ENCODE peak calls at places on chromosomes 5 and 9, in eight cellular contexts. P is bronchial epithelial cell, Y is kidney epithelial cell, X is GM12878, G is mesenchymal stem cell, E is body of pancreas, C is PC-9, A is AG04450. V is an unnamed sample. For H3K27me3, the result is how much of the 10 kb centered on the place peaks cover.

GRCh38 chr5:154242442-154242841 is 51.9 kb downstream of the GALNT10 start:
- DNase-seq in P (no peak), Y (no peak), X (no peak), G (no peak), E (no peak), C (no peak), A (no peak), V (no peak)

GRCh38 chr5:132227485-132228240 is at the start of gene P4HA2:
- DNase-seq in P (peak), Y (no peak), X (no peak), G (peak), E (peak), C (peak), A (no peak), V (peak)

GRCh38 chr9:70587143-70587710 is 172.8 kb upstream of the KLF9 start:
- DNase-seq in P (peak), Y (no peak), X (no peak), G (peak), E (no peak), C (no peak), A (no peak), V (no peak)

GRCh38 chr9:84254972-84255371 is 85.6 kb downstream of the SLC28A3 start:
- DNase-seq in P (peak), Y (no peak), X (no peak), G (no peak), E (no peak), C (peak), A (no peak), V (no peak)

GRCh38 chr9:129836342-129837007 is 1.2 kb downstream of the USP20 start:
- DNase-seq in P (no peak), Y (no peak), X (no peak), G (no peak), E (no peak), C (no peak), A (no peak), V (no peak)

GRCh38 chr9:112288029-112288428 is 45.4 kb downstream of the PTBP3 start:
- DNase-seq in P (no peak), Y (no peak), X (no peak), G (no peak), E (no peak), C (no peak), A (no peak), V (no peak)

GRCh38 chr5:114473541-114473940 is 111.7 kb downstream of the KCNN2 start:
- DNase-seq in P (no peak), Y (no peak), X (no peak), G (no peak), E (peak), C (no peak), A (no peak), V (no peak)

GRCh38 chr9:88418025-88418424 is 29.8 kb downstream of the SPIN1 start:
- DNase-seq in P (no peak), Y (no peak), X (no peak), G (peak), E (no peak), C (no peak), A (no peak), V (no peak)

GRCh38 chr5:27011274-27011673 is 27.1 kb downstream of the CDH9 start:
- DNase-seq in P (no peak), Y (no peak), X (no peak), G (peak), E (no peak), C (no peak), A (no peak), V (no peak)

GRCh38 chr9:35908484-35909125 is 685 bp upstream of the SPAAR start:
- DNase-seq in P (no peak), Y (no peak), X (no peak), G (no peak), E (no peak), C (no peak), A (no peak), V (no peak)

GRCh38 chr5:7686794-7687193 is 164.1 kb downstream of the CFAP90 start:
- DNase-seq in P (no peak), Y (no peak), X (no peak), G (no peak), E (no peak), C (no peak), A (no peak), V (no peak)

GRCh38 chr9:119375892-119376291 is 6.7 kb upstream of the BRINP1 start:
- DNase-seq in P (peak), Y (no peak), X (no peak), G (peak), E (no peak), C (peak), A (no peak), V (no peak)

GRCh38 chr9:76419782-76420380 is 25.7 kb upstream of the RFK start:
- DNase-seq in P (peak), Y (no peak), X (no peak), G (peak), E (peak), C (no peak), A (no peak), V (peak)

GRCh38 chr5:159101689-159102088 is 2.0 kb upstream of the EBF1 start:
- DNase-seq in P (no peak), Y (no peak), X (no peak), G (no peak), E (no peak), C (no peak), A (no peak), V (no peak)

GRCh38 chr9:128105538-128106175 is 21.9 kb downstream of the PTGES2 start:
- DNase-seq in P (no peak), Y (no peak), X (no peak), G (no peak), E (no peak), C (no peak), A (no peak), V (no peak)

GRCh38 chr5:149895416-149896345 is 48.9 kb downstream of the PDE6A start:
- DNase-seq in P (peak), Y (no peak), X (no peak), G (peak), E (no peak), C (no peak), A (no peak), V (no peak)

GRCh38 chr5:36744678-36745659 is 131.6 kb upstream of the NIPBL start:
- DNase-seq in P (peak), Y (peak), X (no peak), G (peak), E (peak), C (peak), A (peak), V (peak)

GRCh38 chr9:101566904-101567724 is 27.7 kb downstream of the PPP3R2 start:
- DNase-seq in P (peak), Y (no peak), X (no peak), G (peak), E (peak), C (no peak), A (no peak), V (no peak)

GRCh38 chr5:68169898-68170297 is 45.7 kb upstream of the PIK3R1 start:
- DNase-seq in P (no peak), Y (no peak), X (no peak), G (peak), E (no peak), C (no peak), A (no peak), V (no peak)

GRCh38 chr5:161548472-161549094 is 2.1 kb upstream of the GABRB2 start:
- DNase-seq in P (no peak), Y (no peak), X (no peak), G (no peak), E (peak), C (no peak), A (no peak), V (peak)

GRCh38 chr5:161544350-161544765 is 2.2 kb downstream of the GABRB2 start:
- DNase-seq in P (peak), Y (no peak), X (no peak), G (peak), E (peak), C (peak), A (no peak), V (peak)

GRCh38 chr5:161546463-161547301 is at the start of gene GABRB2:
- DNase-seq in P (peak), Y (no peak), X (peak), G (peak), E (peak), C (no peak), A (no peak), V (peak)

GRCh38 chr5:161547573-161548471 is 1.3 kb upstream of the GABRB2 start:
- DNase-seq in P (no peak), Y (no peak), X (no peak), G (no peak), E (peak), C (no peak), A (no peak), V (peak)

GRCh38 chr5:161545701-161546462 is 643 bp downstream of the GABRB2 start:
- DNase-seq in P (no peak), Y (no peak), X (no peak), G (no peak), E (no peak), C (no peak), A (no peak), V (no peak)
- H3K27me3 ChIP-seq in P (under half), Y (under half), X (under half), G (half or more), E (under half), C (under half), A (under half), V (under half)

GRCh38 chr5:140926903-140927573 is 939 bp downstream of the PCDHAC1 start:
- DNase-seq in P (peak), Y (no peak), X (no peak), G (peak), E (peak), C (no peak), A (no peak), V (peak)
- H3K27me3 ChIP-seq in P (under half), Y (under half), X (under half), G (under half), E (under half), C (under half), A (under half), V (under half)

DNA sequence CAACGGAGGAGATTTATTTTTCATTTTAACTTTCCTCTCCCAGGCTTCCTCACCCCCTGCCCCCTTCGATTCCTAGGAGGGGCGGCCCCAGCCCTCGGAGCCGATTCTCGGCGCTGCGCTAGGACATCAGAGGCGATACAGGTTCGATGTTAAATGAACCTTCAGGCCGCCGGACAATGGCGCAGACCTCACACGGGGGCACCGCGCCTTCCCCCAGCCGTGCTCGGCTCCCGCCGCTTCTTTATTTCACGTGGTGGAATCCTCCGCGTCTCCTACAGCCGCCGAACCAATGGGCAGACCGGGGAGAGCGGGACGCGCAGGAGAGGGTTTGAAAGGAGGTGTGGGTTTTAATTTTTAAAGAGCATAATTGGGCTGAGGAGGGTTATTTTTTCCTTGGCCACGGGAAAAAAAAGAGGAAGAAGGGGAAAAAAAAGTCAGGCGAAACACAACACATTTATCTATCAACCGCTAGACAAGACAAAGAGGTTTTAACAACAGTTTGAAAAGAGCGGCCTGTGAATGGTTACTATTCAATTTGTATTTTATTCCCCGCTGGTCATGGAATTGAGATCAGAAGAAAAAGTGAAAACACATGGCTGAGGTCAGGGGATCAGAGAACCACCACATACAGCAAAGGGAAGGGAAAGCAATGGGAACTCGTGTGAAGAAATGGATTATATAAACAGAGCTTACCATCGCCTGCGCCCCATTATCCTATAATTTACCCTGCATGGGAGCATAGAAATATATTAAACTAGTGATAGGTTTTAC is 126.9 kb downstream of the TMEM174 start:
- DNase-seq in P (no peak), Y (no peak), X (no peak), G (no peak), E (no peak), C (no peak), A (no peak), V (no peak)
- H3K27me3 ChIP-seq in P (half or more), Y (under half), X (under half), G (half or more), E (under half), C (under half), A (under half), V (half or more)

DNA sequence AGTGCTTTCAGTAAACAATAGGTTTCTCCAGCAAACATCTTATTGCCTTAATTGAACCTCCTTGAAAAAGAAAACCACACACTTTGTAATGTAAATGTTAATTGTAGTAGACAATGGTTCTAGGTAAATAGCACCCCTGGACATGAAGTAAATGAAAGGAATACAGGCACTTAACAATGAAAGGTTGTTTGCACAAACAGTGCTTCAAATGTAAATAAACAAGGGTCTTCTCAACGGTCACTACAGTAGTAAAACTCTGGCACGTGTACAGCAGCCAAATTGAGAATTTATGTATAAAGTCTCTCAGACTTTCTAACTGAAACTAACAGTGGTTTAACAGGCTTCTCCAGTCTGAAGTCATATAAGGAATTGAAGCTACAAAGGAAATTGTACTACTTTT is 218.4 kb downstream of the MEF2C start:
- DNase-seq in P (no peak), Y (no peak), X (no peak), G (no peak), E (no peak), C (no peak), A (no peak), V (no peak)
- H3K27me3 ChIP-seq in P (under half), Y (half or more), X (under half), G (half or more), E (under half), C (under half), A (half or more), V (under half)

GRCh38 chr5:16913187-16913839 is 22.8 kb downstream of the MYO10 start:
- DNase-seq in P (peak), Y (no peak), X (no peak), G (no peak), E (peak), C (peak), A (no peak), V (no peak)
- H3K27me3 ChIP-seq in P (under half), Y (under half), X (under half), G (under half), E (under half), C (under half), A (under half), V (under half)

GRCh38 chr5:95281211-95281610 is 3.7 kb downstream of the MCTP1 start:
- DNase-seq in P (peak), Y (peak), X (no peak), G (peak), E (no peak), C (no peak), A (no peak), V (no peak)
- H3K27me3 ChIP-seq in P (under half), Y (under half), X (under half), G (half or more), E (under half), C (under half), A (under half), V (under half)

DNA sequence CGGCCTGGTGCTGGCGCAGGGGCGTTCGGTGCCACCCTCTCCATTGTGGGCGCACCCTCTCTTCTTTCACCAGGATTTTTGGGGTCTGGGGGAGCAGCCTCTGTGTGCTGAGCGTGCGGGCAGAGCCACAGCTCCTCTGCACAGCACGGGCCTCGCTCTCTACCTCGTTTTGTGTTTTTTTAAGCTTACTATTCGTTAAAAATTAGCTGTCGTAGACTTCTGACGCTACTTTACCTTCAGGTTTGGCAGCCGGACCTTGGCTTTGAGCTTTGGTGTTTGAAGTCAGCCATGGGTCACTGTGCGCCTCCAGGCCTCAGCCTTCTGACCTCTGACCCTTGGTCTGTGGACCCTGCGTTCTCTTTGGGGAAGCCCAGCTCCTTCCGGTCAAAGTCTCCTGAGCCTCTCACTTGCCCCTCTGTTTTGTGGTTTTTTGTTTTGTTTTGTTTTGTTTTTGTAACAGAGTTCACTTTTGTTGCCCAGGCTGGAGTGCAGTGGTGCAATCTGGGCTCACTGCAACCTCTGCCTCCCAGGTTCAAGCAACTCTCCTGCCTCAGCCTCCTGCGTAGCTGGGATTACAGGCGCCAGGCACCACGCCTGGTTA is 88.2 kb upstream of the CACNA1B start:
- DNase-seq in P (no peak), Y (no peak), X (no peak), G (no peak), E (no peak), C (no peak), A (no peak), V (no peak)
- H3K27me3 ChIP-seq in P (under half), Y (under half), X (under half), G (under half), E (under half), C (under half), A (under half), V (under half)